ENCODE peak calls at places on chromosomes 16 and 17, in six cellular contexts. H, Z, J, M, N and G are unnamed samples.

GRCh38 chr16:7315813-7316212 is 16.8 kb upstream of the RBFOX1 start:
- DNase-seq in H (no peak), Z (no peak), J (no peak), M (no peak), N (no peak), G (no peak)

GRCh38 chr16:84649511-84649861 is 1.2 kb downstream of the KLHL36 start:
- DNase-seq in H (no peak), Z (no peak), J (no peak), M (no peak), N (no peak), G (no peak)

GRCh38 chr16:70685938-70686375 is at the start of gene MTSS2:
- DNase-seq in H (no peak), Z (no peak), J (no peak), M (no peak), N (peak), G (no peak)

GRCh38 chr16:66551788-66552287 is 538 bp upstream of the CKLF start:
- DNase-seq in H (no peak), Z (no peak), J (no peak), M (peak), N (no peak), G (no peak)

GRCh38 chr16:85847681-85848601 is 48.4 kb downstream of the COX4I1 start:
- DNase-seq in H (no peak), Z (no peak), J (no peak), M (no peak), N (no peak), G (no peak)

GRCh38 chr17:77107506-77108433 is 33.0 kb upstream of the SEC14L1 start:
- DNase-seq in H (no peak), Z (peak), J (no peak), M (peak), N (no peak), G (no peak)

GRCh38 chr17:82930924-82931695 is 91.3 kb upstream of the ZNF750 start:
- DNase-seq in H (no peak), Z (no peak), J (no peak), M (no peak), N (no peak), G (no peak)

GRCh38 chr16:68436581-68436980 is 11.7 kb downstream of the SMPD3 start:
- DNase-seq in H (no peak), Z (no peak), J (no peak), M (no peak), N (peak), G (peak)

GRCh38 chr16:70478912-70479341 is 24.5 kb downstream of the FCSK start:
- DNase-seq in H (no peak), Z (no peak), J (no peak), M (no peak), N (no peak), G (no peak)

GRCh38 chr16:12403746-12404658 is 399.7 kb downstream of the CPPED1 start:
- DNase-seq in H (no peak), Z (no peak), J (no peak), M (no peak), N (no peak), G (no peak)

GRCh38 chr17:8122391-8122922 is 1.4 kb downstream of the HES7 start:
- DNase-seq in H (no peak), Z (no peak), J (no peak), M (no peak), N (no peak), G (no peak)

GRCh38 chr17:19248149-19248922 is 11.2 kb downstream of the EPN2 start:
- DNase-seq in H (no peak), Z (no peak), J (no peak), M (no peak), N (no peak), G (no peak)

GRCh38 chr17:30084773-30085172 is 31.8 kb upstream of the NSRP1 start:
- DNase-seq in H (no peak), Z (no peak), J (no peak), M (no peak), N (no peak), G (no peak)

GRCh38 chr17:17446666-17447155 is 30.1 kb upstream of the MED9 start:
- DNase-seq in H (no peak), Z (no peak), J (no peak), M (no peak), N (no peak), G (no peak)

GRCh38 chr17:82493517-82493840 is 26.1 kb upstream of the FOXK2 start:
- DNase-seq in H (no peak), Z (no peak), J (no peak), M (no peak), N (no peak), G (no peak)

GRCh38 chr16:23962001-23962400 is 126.2 kb downstream of the PRKCB start:
- DNase-seq in H (no peak), Z (no peak), J (no peak), M (no peak), N (no peak), G (no peak)

GRCh38 chr17:34658796-34659195 is 79.4 kb downstream of the TMEM132E start:
- DNase-seq in H (no peak), Z (no peak), J (no peak), M (no peak), N (no peak), G (no peak)

GRCh38 chr16:106623-107324 is 28.7 kb downstream of the MPG start:
- DNase-seq in H (peak), Z (no peak), J (no peak), M (peak), N (peak), G (peak)

GRCh38 chr16:3580686-3581085 is 3.5 kb upstream of the NLRC3 start:
- DNase-seq in H (no peak), Z (no peak), J (no peak), M (no peak), N (no peak), G (no peak)

GRCh38 chr16:15440852-15441251 is 6.5 kb downstream of the BMERB1 start:
- DNase-seq in H (no peak), Z (no peak), J (no peak), M (no peak), N (no peak), G (no peak)

GRCh38 chr17:83151442-83152220 is 72.2 kb downstream of the METRNL start:
- DNase-seq in H (no peak), Z (no peak), J (no peak), M (no peak), N (peak), G (peak)

GRCh38 chr17:27306276-27306820 is 12.4 kb downstream of the WSB1 start:
- DNase-seq in H (no peak), Z (no peak), J (no peak), M (no peak), N (no peak), G (no peak)

GRCh38 chr16:74322301-74322710 is 25.7 kb downstream of the PSMD7 start:
- DNase-seq in H (no peak), Z (no peak), J (no peak), M (no peak), N (no peak), G (no peak)

GRCh38 chr17:13222931-13223330 is 205.1 kb upstream of the ELAC2 start:
- DNase-seq in H (no peak), Z (no peak), J (no peak), M (no peak), N (no peak), G (no peak)

GRCh38 chr16:88323546-88324330 is 59.0 kb upstream of the ZNF469 start:
- DNase-seq in H (no peak), Z (no peak), J (no peak), M (no peak), N (no peak), G (no peak)

GRCh38 chr17:7881655-7882054 is 6.9 kb upstream of the CHD3 start:
- DNase-seq in H (no peak), Z (no peak), J (no peak), M (no peak), N (no peak), G (no peak)

GRCh38 chr17:75410141-75410540 is 4.7 kb upstream of the GRB2 start:
- DNase-seq in H (no peak), Z (no peak), J (no peak), M (no peak), N (no peak), G (no peak)